ENCODE peak calls at places on chromosomes 5 and 9, in four cellular contexts. Q is prostate gland, M is SJSA1, H is heart left ventricle. R is an unnamed sample. For H3K36me3, the result is how much of the 10 kb centered on the place peaks cover.

GRCh38 chr9:116806075-116806474 is 119.0 kb downstream of the TRIM32 start:
- DNase-seq in Q (no peak), H (no peak), M (no peak), R (no peak)

GRCh38 chr5:67648201-67648671 is 451.6 kb upstream of the CD180 start:
- DNase-seq in M (no peak), H (peak), Q (peak), R (peak)

GRCh38 chr5:108588323-108588722 is 159.4 kb upstream of the FER start:
- DNase-seq in Q (no peak), M (no peak), H (no peak), R (no peak)

GRCh38 chr9:134641173-134641985 is at the start of gene COL5A1:
- DNase-seq in H (peak), Q (peak), M (peak), R (peak)

GRCh38 chr9:93941493-93941892 is 13.7 kb downstream of the BARX1 start:
- DNase-seq in M (no peak), H (no peak), Q (no peak), R (no peak)

GRCh38 chr5:57432876-57433275 is 49.7 kb downstream of the ACTBL2 start:
- DNase-seq in Q (no peak), H (no peak), M (no peak), R (no peak)

GRCh38 chr9:108184941-108185340 is 670.8 kb downstream of the ACTL7B start:
- DNase-seq in H (no peak), Q (peak), M (no peak), R (peak)

GRCh38 chr9:99105152-99106043 is 485 bp downstream of the TGFBR1 start:
- DNase-seq in H (peak), M (peak), Q (peak), R (peak)

GRCh38 chr9:5799314-5799713 is 33.6 kb downstream of the ERMP1 start:
- DNase-seq in M (peak), Q (peak), H (no peak), R (no peak)

GRCh38 chr9:79809931-79810330 is 238.2 kb downstream of the TLE4 start:
- DNase-seq in Q (no peak), H (no peak), M (peak), R (no peak)

GRCh38 chr5:149268928-149269557 is 2.6 kb upstream of the AFAP1L1 start:
- DNase-seq in M (peak), H (no peak), Q (no peak), R (no peak)

GRCh38 chr9:91736311-91736710 is 213.7 kb downstream of the ROR2 start:
- DNase-seq in Q (no peak), H (no peak), M (no peak), R (no peak)

GRCh38 chr5:153404747-153405146 is 85.7 kb upstream of the GRIA1 start:
- DNase-seq in H (no peak), M (no peak), Q (no peak), R (no peak)

GRCh38 chr9:121303456-121304451 is 35.8 kb downstream of the GSN start:
- DNase-seq in Q (no peak), M (no peak), H (no peak), R (peak)

GRCh38 chr5:113240032-113240431 is 194.8 kb downstream of the TSSK1B start:
- DNase-seq in M (no peak), Q (no peak), H (no peak), R (no peak)

DNA sequence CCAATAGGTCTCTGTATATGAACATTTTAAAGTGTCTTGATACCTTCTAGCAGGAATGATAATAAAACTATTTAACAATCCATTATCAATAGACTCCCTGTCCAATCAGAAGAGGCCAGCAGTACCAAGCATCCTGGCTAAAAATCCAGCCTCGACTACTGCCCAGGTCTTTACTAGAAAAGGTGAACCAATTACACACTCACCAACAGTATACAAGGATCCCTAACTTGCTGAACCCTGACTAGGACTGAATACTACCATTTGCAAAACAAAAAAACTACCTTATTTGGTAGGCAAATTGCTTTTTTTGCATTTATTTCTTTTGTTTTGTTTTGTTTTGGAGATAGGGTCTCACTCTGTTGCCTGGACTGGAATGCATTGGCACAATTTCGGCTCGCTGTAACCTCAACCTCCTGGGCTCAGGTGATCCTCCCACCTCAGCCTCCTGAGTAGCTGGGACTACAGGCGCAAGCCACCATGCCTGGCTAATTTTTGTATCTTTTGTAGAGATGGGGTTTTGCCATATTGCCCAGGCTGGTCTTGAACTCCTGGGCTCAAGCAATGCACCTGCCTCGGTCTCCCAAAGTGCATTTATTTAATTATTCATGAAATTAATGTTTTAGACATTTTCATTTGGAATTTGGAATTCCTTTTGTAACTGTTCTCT is 27.5 kb downstream of the FNBP1 start:
- DNase-seq in M (no peak), Q (no peak), H (no peak), R (no peak)
- H3K36me3 ChIP-seq in M (under half), Q (under half), H (under half), R (under half)

DNA sequence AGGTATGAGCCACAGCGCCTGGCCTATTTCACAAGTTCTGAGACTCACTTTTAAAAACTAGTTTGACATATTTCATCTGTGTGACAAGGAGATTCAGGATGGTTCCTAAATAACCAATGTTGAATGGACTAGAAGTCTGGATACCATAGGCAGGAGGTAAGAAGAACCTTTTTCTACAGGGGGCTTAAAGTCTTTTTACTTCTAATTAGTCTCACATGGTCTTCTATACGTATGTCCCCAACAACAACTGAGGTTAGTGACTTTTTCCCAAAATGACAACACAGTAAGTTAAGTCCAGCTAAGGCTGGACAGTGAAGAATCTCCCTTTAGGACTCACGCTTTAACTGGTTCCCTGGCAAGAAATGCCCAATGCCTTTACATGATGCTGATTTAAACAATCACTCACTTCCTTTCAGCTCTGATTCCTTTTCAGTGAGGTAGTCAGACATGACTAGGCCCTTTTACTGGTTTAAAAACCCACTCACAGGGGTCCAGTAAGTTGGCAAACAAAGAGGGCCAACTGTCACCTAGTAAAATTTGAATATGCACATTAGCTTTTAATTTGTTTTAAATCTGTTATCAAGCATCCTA is 12.1 kb upstream of the HAUS6 start:
- DNase-seq in H (no peak), M (no peak), Q (no peak), R (no peak)
- H3K36me3 ChIP-seq in H (half or more), M (under half), Q (under half), R (under half)

DNA sequence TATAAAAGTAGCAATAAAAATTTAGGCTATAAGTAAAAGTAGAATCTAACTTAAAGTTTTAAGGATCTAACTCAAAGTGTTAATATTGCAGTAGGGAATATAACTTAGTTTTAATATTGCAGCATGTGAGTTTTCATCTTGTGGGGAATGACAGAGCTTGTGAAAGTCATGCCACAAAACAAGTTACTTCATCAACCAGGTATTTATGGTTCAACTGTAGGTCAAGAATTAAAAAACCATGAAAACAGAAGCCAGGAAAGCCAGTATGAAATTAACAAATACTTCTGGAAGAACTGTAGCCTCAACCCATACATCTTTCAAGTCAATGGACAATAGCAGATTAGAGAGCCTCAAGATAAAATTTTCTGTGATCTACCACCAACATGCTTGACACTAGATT is 19.0 kb downstream of the HMGCS1 start:
- DNase-seq in H (no peak), M (no peak), Q (no peak), R (no peak)
- H3K36me3 ChIP-seq in H (half or more), M (half or more), Q (under half), R (under half)

GRCh38 chr9:106945727-106946690 is 83.0 kb downstream of the ZNF462 start:
- DNase-seq in Q (no peak), M (no peak), H (no peak), R (no peak)

GRCh38 chr9:106947097-106947496 is 84.1 kb downstream of the ZNF462 start:
- DNase-seq in M (no peak), H (no peak), Q (no peak), R (no peak)

GRCh38 chr9:106941901-106942300 is 78.9 kb downstream of the ZNF462 start:
- DNase-seq in M (no peak), H (no peak), Q (no peak), R (no peak)

GRCh38 chr9:106953166-106953565 is 90.2 kb downstream of the ZNF462 start:
- DNase-seq in Q (no peak), H (no peak), M (no peak), R (no peak)

DNA sequence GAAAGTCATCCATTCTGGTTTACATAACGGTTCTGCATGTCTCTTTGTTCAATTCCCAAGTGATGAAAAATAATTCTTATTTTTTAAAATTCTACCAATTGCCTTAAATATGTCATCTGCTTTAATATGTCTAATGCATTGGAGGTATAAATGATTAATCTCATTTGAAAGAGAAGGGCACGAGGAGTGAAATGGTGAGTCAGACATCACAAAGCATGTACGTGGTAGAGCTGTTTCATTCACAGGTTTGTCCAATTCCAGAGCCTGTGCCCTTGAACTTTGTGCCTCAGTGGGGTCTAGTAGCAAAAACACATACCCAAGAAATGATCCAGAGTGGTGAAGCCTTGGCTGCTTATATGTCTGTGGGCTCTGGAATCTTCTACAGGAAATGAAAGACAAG is 84.5 kb downstream of the ZNF462 start:
- DNase-seq in M (no peak), Q (no peak), H (no peak), R (no peak)
- H3K36me3 ChIP-seq in M (under half), Q (under half), H (under half), R (under half)

DNA sequence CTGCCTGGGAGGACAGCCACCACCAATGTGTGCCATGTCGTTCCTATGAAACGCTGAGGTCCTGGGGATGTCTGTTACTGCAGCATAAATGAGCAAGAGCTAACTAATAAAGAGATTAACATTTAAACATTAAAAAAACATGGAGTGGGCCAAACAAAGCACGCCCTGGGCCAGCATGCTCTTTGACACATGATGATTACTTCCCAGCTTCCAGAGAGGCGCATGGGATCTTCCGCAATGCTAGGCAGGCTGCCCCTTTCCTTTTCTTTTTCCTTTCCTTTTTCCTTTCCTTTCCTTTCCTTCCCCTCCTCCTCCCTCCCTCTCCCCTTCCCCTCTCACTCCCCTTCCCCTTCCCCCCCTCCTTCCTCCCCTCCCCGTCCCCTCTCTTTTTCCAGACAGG is 10.6 kb upstream of the TENT4A start:
- DNase-seq in M (no peak), Q (no peak), H (no peak), R (no peak)
- H3K36me3 ChIP-seq in M (under half), Q (under half), H (under half), R (under half)